ENCODE peak calls at places on chromosomes 6 and 20, in six cellular contexts. One of them, this sample, is unnamed.

GRCh38 chr20:57755609-57756008 is 45.8 kb upstream of the PMEPA1 start:
- DNase-seq in IMR-90: no peak
- DNase-seq in H9: no peak
- DNase-seq in mesendoderm: no peak
- DNase-seq in mesenchymal stem cell: no peak
- DNase-seq in neuronal stem cell: no peak
- DNase-seq in this sample: no peak

GRCh38 chr20:57293998-57294397 is 27.6 kb upstream of the BMP7 start:
- DNase-seq in IMR-90: no peak
- DNase-seq in H9: no peak
- DNase-seq in mesendoderm: no peak
- DNase-seq in mesenchymal stem cell: no peak
- DNase-seq in neuronal stem cell: no peak
- DNase-seq in this sample: no peak

GRCh38 chr6:11537229-11538048 is at the start of gene TMEM170B:
- DNase-seq in IMR-90: peak
- DNase-seq in H9: peak
- DNase-seq in mesendoderm: peak
- DNase-seq in mesenchymal stem cell: peak
- DNase-seq in neuronal stem cell: peak
- DNase-seq in this sample: no peak

GRCh38 chr20:32898721-32899120 is 40.0 kb downstream of the EFCAB8 start:
- DNase-seq in IMR-90: peak
- DNase-seq in H9: no peak
- DNase-seq in mesendoderm: peak
- DNase-seq in mesenchymal stem cell: peak
- DNase-seq in neuronal stem cell: no peak
- DNase-seq in this sample: no peak

GRCh38 chr6:150934380-150934779 is 68.9 kb downstream of the MTHFD1L start:
- DNase-seq in IMR-90: peak
- DNase-seq in H9: no peak
- DNase-seq in mesendoderm: no peak
- DNase-seq in mesenchymal stem cell: peak
- DNase-seq in neuronal stem cell: no peak
- DNase-seq in this sample: no peak

GRCh38 chr20:36374995-36375394 is 68.9 kb downstream of the DLGAP4 start:
- DNase-seq in IMR-90: no peak
- DNase-seq in H9: no peak
- DNase-seq in mesendoderm: no peak
- DNase-seq in mesenchymal stem cell: no peak
- DNase-seq in neuronal stem cell: no peak
- DNase-seq in this sample: no peak

GRCh38 chr20:4812216-4812615 is 90.5 kb downstream of the PRND start:
- DNase-seq in IMR-90: no peak
- DNase-seq in H9: no peak
- DNase-seq in mesendoderm: no peak
- DNase-seq in mesenchymal stem cell: no peak
- DNase-seq in neuronal stem cell: no peak
- DNase-seq in this sample: no peak

GRCh38 chr6:145960918-145961604 is 3.1 kb downstream of the SHPRH start:
- DNase-seq in IMR-90: peak
- DNase-seq in H9: no peak
- DNase-seq in mesendoderm: no peak
- DNase-seq in mesenchymal stem cell: no peak
- DNase-seq in neuronal stem cell: no peak
- DNase-seq in this sample: no peak

GRCh38 chr6:74764486-74764885 is 441.4 kb downstream of the COL12A1 start:
- DNase-seq in IMR-90: peak
- DNase-seq in H9: no peak
- DNase-seq in mesendoderm: no peak
- DNase-seq in mesenchymal stem cell: peak
- DNase-seq in neuronal stem cell: no peak
- DNase-seq in this sample: no peak

GRCh38 chr6:66376021-66376420 is 669.0 kb upstream of the EYS start:
- DNase-seq in IMR-90: no peak
- DNase-seq in H9: no peak
- DNase-seq in mesendoderm: no peak
- DNase-seq in mesenchymal stem cell: peak
- DNase-seq in neuronal stem cell: no peak
- DNase-seq in this sample: no peak

GRCh38 chr6:116779569-116780164 is 14.1 kb upstream of the FAM162B start:
- DNase-seq in IMR-90: peak
- DNase-seq in H9: no peak
- DNase-seq in mesendoderm: peak
- DNase-seq in mesenchymal stem cell: peak
- DNase-seq in neuronal stem cell: peak
- DNase-seq in this sample: peak

GRCh38 chr6:88115307-88115706 is 50.8 kb downstream of the CNR1 start:
- DNase-seq in IMR-90: no peak
- DNase-seq in H9: no peak
- DNase-seq in mesendoderm: no peak
- DNase-seq in mesenchymal stem cell: no peak
- DNase-seq in neuronal stem cell: no peak
- DNase-seq in this sample: no peak

GRCh38 chr6:2448826-2449571 is 203.6 kb upstream of the GMDS start:
- DNase-seq in IMR-90: peak
- DNase-seq in H9: peak
- DNase-seq in mesendoderm: peak
- DNase-seq in mesenchymal stem cell: peak
- DNase-seq in neuronal stem cell: peak
- DNase-seq in this sample: no peak

GRCh38 chr20:364905-365794 is 15.4 kb upstream of the TRIB3 start:
- DNase-seq in IMR-90: peak
- DNase-seq in H9: no peak
- DNase-seq in mesendoderm: peak
- DNase-seq in mesenchymal stem cell: peak
- DNase-seq in neuronal stem cell: no peak
- DNase-seq in this sample: no peak

GRCh38 chr6:28001351-28001750 is 44.3 kb downstream of the OR2B6 start:
- DNase-seq in IMR-90: no peak
- DNase-seq in H9: no peak
- DNase-seq in mesendoderm: no peak
- DNase-seq in mesenchymal stem cell: no peak
- DNase-seq in neuronal stem cell: no peak
- DNase-seq in this sample: no peak

GRCh38 chr6:120378582-120379220 is 955.6 kb downstream of the TBC1D32 start:
- DNase-seq in IMR-90: no peak
- DNase-seq in H9: no peak
- DNase-seq in mesendoderm: peak
- DNase-seq in mesenchymal stem cell: peak
- DNase-seq in neuronal stem cell: no peak
- DNase-seq in this sample: no peak

GRCh38 chr6:122423734-122424133 is 24.3 kb downstream of the HSF2 start:
- DNase-seq in IMR-90: no peak
- DNase-seq in H9: no peak
- DNase-seq in mesendoderm: no peak
- DNase-seq in mesenchymal stem cell: no peak
- DNase-seq in neuronal stem cell: no peak
- DNase-seq in this sample: no peak

GRCh38 chr20:40286991-40287531 is 402.0 kb downstream of the MAFB start:
- DNase-seq in IMR-90: no peak
- DNase-seq in H9: no peak
- DNase-seq in mesendoderm: no peak
- DNase-seq in mesenchymal stem cell: no peak
- DNase-seq in neuronal stem cell: no peak
- DNase-seq in this sample: no peak

GRCh38 chr20:23074052-23074451 is 12.1 kb downstream of the CD93 start:
- DNase-seq in IMR-90: no peak
- DNase-seq in H9: no peak
- DNase-seq in mesendoderm: no peak
- DNase-seq in mesenchymal stem cell: no peak
- DNase-seq in neuronal stem cell: no peak
- DNase-seq in this sample: no peak

GRCh38 chr6:37538107-37538506 is 38.4 kb upstream of the CCDC167 start:
- DNase-seq in IMR-90: no peak
- DNase-seq in H9: peak
- DNase-seq in mesendoderm: peak
- DNase-seq in mesenchymal stem cell: no peak
- DNase-seq in neuronal stem cell: no peak
- DNase-seq in this sample: peak

GRCh38 chr6:3749390-3749978 is 2.0 kb downstream of the PXDC1 start:
- DNase-seq in IMR-90: no peak
- DNase-seq in H9: peak
- DNase-seq in mesendoderm: no peak
- DNase-seq in mesenchymal stem cell: no peak
- DNase-seq in neuronal stem cell: no peak
- DNase-seq in this sample: no peak

GRCh38 chr6:170031684-170032121 is 259.2 kb downstream of the DLL1 start:
- DNase-seq in IMR-90: no peak
- DNase-seq in H9: no peak
- DNase-seq in mesendoderm: no peak
- DNase-seq in mesenchymal stem cell: no peak
- DNase-seq in neuronal stem cell: no peak
- DNase-seq in this sample: no peak

GRCh38 chr6:105609375-105609991 is 206.6 kb upstream of the PREP start:
- DNase-seq in IMR-90: peak
- DNase-seq in H9: no peak
- DNase-seq in mesendoderm: no peak
- DNase-seq in mesenchymal stem cell: peak
- DNase-seq in neuronal stem cell: no peak
- DNase-seq in this sample: no peak

GRCh38 chr6:13288481-13288880 is 39.9 kb downstream of the TBC1D7 start:
- DNase-seq in IMR-90: no peak
- DNase-seq in H9: no peak
- DNase-seq in mesendoderm: no peak
- DNase-seq in mesenchymal stem cell: no peak
- DNase-seq in neuronal stem cell: no peak
- DNase-seq in this sample: no peak

GRCh38 chr6:41373367-41373918 is 38.0 kb downstream of the NCR2 start:
- DNase-seq in IMR-90: no peak
- DNase-seq in H9: no peak
- DNase-seq in mesendoderm: peak
- DNase-seq in mesenchymal stem cell: no peak
- DNase-seq in neuronal stem cell: no peak
- DNase-seq in this sample: peak
- H3K23ac ChIP-seq in IMR-90: no peak
- H3K23ac ChIP-seq in H9: no peak
- H3K23ac ChIP-seq in mesendoderm: peak
- H3K23ac ChIP-seq in mesenchymal stem cell: no peak
- H3K23ac ChIP-seq in neuronal stem cell: peak
- H3K23ac ChIP-seq in this sample: no peak

DNA sequence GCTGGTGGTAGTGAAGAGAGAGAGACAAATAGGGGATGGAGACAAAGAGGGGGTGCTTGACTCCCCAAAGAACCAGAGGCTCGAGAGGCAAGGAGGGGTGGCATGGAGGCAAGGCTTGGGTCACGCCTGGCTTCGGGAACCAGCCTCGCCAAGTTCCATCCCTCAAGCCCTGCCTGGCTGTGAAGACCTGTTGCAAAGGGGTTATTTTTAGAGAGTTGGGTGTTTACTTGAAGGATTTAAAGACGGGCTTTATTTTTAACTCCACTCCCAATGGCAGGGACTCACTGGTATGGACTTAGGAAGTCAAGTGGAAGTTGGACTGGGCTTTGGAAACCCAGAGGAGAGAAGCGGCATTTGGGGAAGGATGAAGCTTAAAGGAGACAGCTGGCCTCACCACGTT is 43.1 kb downstream of the JPH2 start:
- DNase-seq in IMR-90: no peak
- DNase-seq in H9: no peak
- DNase-seq in mesendoderm: no peak
- DNase-seq in mesenchymal stem cell: no peak
- DNase-seq in neuronal stem cell: no peak
- DNase-seq in this sample: no peak
- H2BK120ac ChIP-seq in IMR-90: no peak
- H2BK120ac ChIP-seq in H9: no peak
- H2BK120ac ChIP-seq in mesendoderm: no peak
- H2BK120ac ChIP-seq in mesenchymal stem cell: no peak
- H2BK120ac ChIP-seq in neuronal stem cell: no peak
- H2BK120ac ChIP-seq in this sample: no peak

GRCh38 chr20:11445161-11445560 is 472.5 kb upstream of the BTBD3 start:
- DNase-seq in IMR-90: no peak
- DNase-seq in H9: no peak
- DNase-seq in mesendoderm: no peak
- DNase-seq in mesenchymal stem cell: no peak
- DNase-seq in neuronal stem cell: no peak
- DNase-seq in this sample: no peak

GRCh38 chr20:11447371-11448100 is 470.2 kb upstream of the BTBD3 start:
- DNase-seq in IMR-90: no peak
- DNase-seq in H9: no peak
- DNase-seq in mesendoderm: peak
- DNase-seq in mesenchymal stem cell: no peak
- DNase-seq in neuronal stem cell: no peak
- DNase-seq in this sample: no peak

GRCh38 chr20:11443382-11444119 is 474.1 kb upstream of the BTBD3 start:
- DNase-seq in IMR-90: no peak
- DNase-seq in H9: no peak
- DNase-seq in mesendoderm: peak
- DNase-seq in mesenchymal stem cell: no peak
- DNase-seq in neuronal stem cell: peak
- DNase-seq in this sample: no peak

GRCh38 chr20:11448554-11448953 is 469.1 kb upstream of the BTBD3 start:
- DNase-seq in IMR-90: no peak
- DNase-seq in H9: no peak
- DNase-seq in mesendoderm: no peak
- DNase-seq in mesenchymal stem cell: no peak
- DNase-seq in neuronal stem cell: no peak
- DNase-seq in this sample: no peak

DNA sequence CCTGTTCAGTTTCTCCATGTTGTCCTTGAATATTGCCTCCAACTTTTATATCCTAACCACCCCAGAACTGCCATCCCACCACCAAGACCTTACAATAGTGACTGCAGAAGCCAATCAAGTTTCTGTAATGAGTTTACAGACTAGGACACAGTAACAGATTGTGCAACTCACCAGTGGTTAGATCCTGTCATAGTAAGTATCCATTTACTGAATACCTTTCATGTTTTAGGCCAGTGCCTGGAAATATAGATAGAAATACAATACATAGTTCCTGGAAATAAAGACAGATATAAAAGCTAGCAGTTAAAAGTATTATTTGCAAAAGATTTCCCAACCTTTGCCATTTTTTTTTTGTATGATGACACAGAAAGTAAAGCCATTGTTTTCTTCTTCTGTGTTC is 471.8 kb upstream of the BTBD3 start:
- DNase-seq in IMR-90: peak
- DNase-seq in H9: no peak
- DNase-seq in mesendoderm: no peak
- DNase-seq in mesenchymal stem cell: no peak
- DNase-seq in neuronal stem cell: no peak
- DNase-seq in this sample: no peak
- H3K23ac ChIP-seq in IMR-90: no peak
- H3K23ac ChIP-seq in H9: no peak
- H3K23ac ChIP-seq in mesendoderm: no peak
- H3K23ac ChIP-seq in mesenchymal stem cell: no peak
- H3K23ac ChIP-seq in neuronal stem cell: no peak
- H3K23ac ChIP-seq in this sample: no peak

DNA sequence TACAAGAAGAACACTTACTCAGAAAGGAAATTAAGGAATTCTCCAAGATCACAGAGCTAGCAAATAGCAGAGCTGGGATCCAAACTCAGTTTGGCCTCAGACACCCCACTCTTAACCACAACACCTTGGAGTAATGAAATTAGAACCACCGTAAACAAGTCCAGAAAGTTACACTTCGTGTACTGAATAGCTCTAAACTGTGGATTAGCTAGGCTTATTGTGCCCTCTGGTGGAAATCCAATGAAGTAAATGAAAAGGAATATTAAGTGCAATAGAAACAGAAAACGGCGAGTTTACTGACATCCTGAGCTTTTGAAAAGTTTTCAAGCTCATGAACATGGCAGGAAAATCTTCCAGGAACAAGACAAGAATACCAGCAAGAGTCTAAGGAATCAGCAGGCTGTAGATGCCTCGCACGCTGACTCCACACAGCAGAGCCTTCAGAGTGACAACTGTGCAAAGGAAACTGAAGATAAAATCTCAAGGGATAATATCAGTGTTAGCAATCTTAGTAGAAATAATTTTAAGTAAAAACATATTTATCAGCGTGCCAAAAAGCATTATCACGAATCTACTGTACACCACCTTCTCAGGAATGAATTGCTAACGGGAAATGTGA is 34.6 kb downstream of the FBXO5 start:
- DNase-seq in IMR-90: peak
- DNase-seq in H9: no peak
- DNase-seq in mesendoderm: peak
- DNase-seq in mesenchymal stem cell: peak
- DNase-seq in neuronal stem cell: peak
- DNase-seq in this sample: no peak
- H2BK120ac ChIP-seq in IMR-90: no peak
- H2BK120ac ChIP-seq in H9: no peak
- H2BK120ac ChIP-seq in mesendoderm: no peak
- H2BK120ac ChIP-seq in mesenchymal stem cell: no peak
- H2BK120ac ChIP-seq in neuronal stem cell: no peak
- H2BK120ac ChIP-seq in this sample: no peak

This sample was measured in H1.